ENCODE peak calls at places on chromosome 1, in seven cellular contexts. K is ecto neural progenitor cell, W is LoVo, B is Caki2, X is iPS DF 6.9, Y is SHP77 treated with DMSO at 0.1 percent for 48 hours, J is neuronal stem cell. Z is an unnamed sample.

GRCh38 chr1:42484382-42484781 is 21.3 kb downstream of the CCDC30 start:
- DNase-seq in X (no peak), K (no peak), B (peak), W (no peak), Y (no peak), J (no peak), Z (no peak)

GRCh38 chr1:238485062-238485905 is 594.6 kb upstream of the ZP4 start:
- DNase-seq in B (no peak), J (no peak), X (no peak), K (peak), Y (peak), W (no peak), Z (no peak)

GRCh38 chr1:1004420-1004779 is 4.5 kb upstream of the HES4 start:
- DNase-seq in J (no peak), Y (no peak), W (no peak), K (no peak), B (no peak), X (no peak), Z (no peak)

GRCh38 chr1:31765041-31765467 is 914 bp upstream of the ADGRB2 start:
- DNase-seq in J (no peak), X (no peak), Y (peak), B (peak), W (peak), K (no peak), Z (no peak)

GRCh38 chr1:6419397-6419802 is 319 bp downstream of the HES2 start:
- DNase-seq in J (no peak), K (peak), B (no peak), W (no peak), X (no peak), Y (no peak), Z (no peak)

GRCh38 chr1:184088037-184088436 is 36.5 kb downstream of the TSEN15 start:
- DNase-seq in W (no peak), Y (no peak), X (no peak), J (no peak), B (no peak), K (no peak), Z (no peak)

GRCh38 chr1:69413129-69413528 is 154.6 kb upstream of the LRRC7 start:
- DNase-seq in K (no peak), B (no peak), J (no peak), Y (no peak), X (no peak), W (no peak), Z (no peak)

GRCh38 chr1:182833271-182833670 is 5.9 kb upstream of the DHX9 start:
- DNase-seq in X (no peak), B (no peak), K (no peak), Y (no peak), J (no peak), W (no peak), Z (no peak)

GRCh38 chr1:22709227-22709626 is 1.4 kb upstream of the EPHB2 start:
- DNase-seq in B (no peak), K (no peak), Y (no peak), X (no peak), J (no peak), W (no peak), Z (no peak)

GRCh38 chr1:54970901-54971300 is 9.5 kb upstream of the TMEM61 start:
- DNase-seq in K (peak), X (no peak), W (no peak), Y (no peak), B (no peak), J (no peak), Z (no peak)

GRCh38 chr1:203769505-203770343 is 4.7 kb downstream of the LAX1 start:
- DNase-seq in J (no peak), B (no peak), X (no peak), W (peak), K (no peak), Y (no peak), Z (peak)

GRCh38 chr1:67584938-67585337 is 100.1 kb upstream of the GADD45A start:
- DNase-seq in B (peak), J (no peak), Y (no peak), W (no peak), X (no peak), K (no peak), Z (peak)

GRCh38 chr1:113322439-113322838 is 67.9 kb upstream of the MAGI3 start:
- DNase-seq in B (no peak), W (no peak), K (no peak), Y (no peak), X (no peak), J (no peak), Z (no peak)

GRCh38 chr1:24387636-24388035 is 25.9 kb downstream of the STPG1 start:
- DNase-seq in X (no peak), Y (no peak), J (no peak), W (no peak), K (no peak), B (no peak), Z (no peak)

GRCh38 chr1:247247568-247247967 is 8.3 kb upstream of the VN1R5 start:
- DNase-seq in W (no peak), J (no peak), Y (no peak), B (no peak), X (no peak), K (no peak), Z (no peak)

GRCh38 chr1:156498447-156499193 is 2.0 kb downstream of the MEF2D start:
- DNase-seq in J (no peak), W (no peak), Y (no peak), X (no peak), B (no peak), K (no peak), Z (peak)